ENCODE peak calls at places on chromosomes 13 and 19, in ten cellular contexts. T is islet precursor cell; G is Calu3; D is lung; Y is LHCN-M2; W is astrocyte of the hippocampus; I is retinal pigment epithelial cell; B is progenitor cell of endocrine pancreas; E is activated naive CD8-positive, alpha-beta T cell treated with anti-CD3 and anti-CD28 coated beads for 36 hours; P is naive thymus-derived CD8-positive, alpha-beta T cell. S is an unnamed sample.

GRCh38 chr19:7850975-7851622 is 21.1 kb downstream of the EVI5L start:
- DNase-seq in Y (no peak), W (no peak), D (no peak), T (no peak), I (no peak), P (no peak), G (no peak), B (no peak), E (no peak), S (no peak)

GRCh38 chr13:44903596-44903995 is 85.7 kb downstream of the NUFIP1 start:
- DNase-seq in W (peak), G (no peak), T (peak), I (peak), Y (peak), D (peak), P (no peak), B (no peak), E (no peak), S (no peak)

GRCh38 chr13:73337511-73337910 is 278.7 kb downstream of the KLF5 start:
- DNase-seq in G (no peak), T (no peak), W (no peak), Y (no peak), B (no peak), P (no peak), I (no peak), E (no peak), D (no peak), S (no peak)

GRCh38 chr19:6564393-6564792 is 26.6 kb downstream of the CD70 start:
- DNase-seq in Y (peak), T (no peak), G (no peak), W (peak), E (no peak), I (no peak), D (no peak), B (no peak), P (no peak), S (no peak)

GRCh38 chr19:49567722-49568454 is 12.5 kb downstream of the NOSIP start:
- DNase-seq in G (no peak), D (no peak), T (no peak), W (no peak), P (peak), E (peak), B (no peak), I (no peak), Y (no peak), S (no peak)

GRCh38 chr19:18440421-18440877 is 2.5 kb upstream of the ISYNA1 start:
- DNase-seq in E (no peak), G (peak), Y (no peak), W (no peak), B (no peak), P (no peak), T (peak), I (no peak), D (no peak), S (peak)

GRCh38 chr19:32464279-32464678 is 58.7 kb downstream of the DPY19L3 start:
- DNase-seq in T (no peak), I (no peak), W (no peak), Y (peak), G (no peak), D (no peak), P (no peak), B (no peak), E (no peak), S (peak)

GRCh38 chr13:19726611-19727010 is 56.1 kb downstream of the PSPC1 start:
- DNase-seq in P (no peak), G (no peak), Y (no peak), I (no peak), E (no peak), T (no peak), W (no peak), D (no peak), B (no peak), S (no peak)

GRCh38 chr19:50725218-50725931 is 2.2 kb downstream of the CLEC11A start:
- DNase-seq in E (no peak), D (no peak), B (no peak), Y (no peak), T (no peak), I (no peak), W (no peak), P (no peak), G (no peak), S (no peak)

GRCh38 chr19:50890422-50891252 is 17.4 kb downstream of the KLK2 start:
- DNase-seq in P (no peak), W (peak), B (no peak), Y (peak), E (no peak), I (no peak), G (no peak), D (no peak), T (no peak), S (no peak)

GRCh38 chr13:42063105-42063504 is 14.7 kb downstream of the DGKH start:
- DNase-seq in E (no peak), Y (peak), B (no peak), G (no peak), D (no peak), T (peak), I (no peak), W (no peak), P (no peak), S (no peak)

GRCh38 chr13:113315992-113316391 is 19.0 kb downstream of the LAMP1 start:
- DNase-seq in I (no peak), D (no peak), W (no peak), E (no peak), Y (no peak), B (no peak), P (no peak), G (no peak), T (peak), S (no peak)

S was measured in NCI-H1694.